ENCODE peak calls at places on chromosomes 3 and 15, in four cellular contexts. K is A549, Z is HepG2, H is GM12878. J is an unnamed sample.

GRCh38 chr3:125693887-125694286 is 98.6 kb upstream of the OSBPL11 start:
- DNase-seq in K (no peak), Z (no peak), H (no peak), J (no peak)

GRCh38 chr3:49785565-49786356 is 581 bp downstream of the IP6K1 start:
- DNase-seq in K (no peak), Z (no peak), H (no peak), J (peak)

GRCh38 chr3:30631237-30631961 is 25.0 kb downstream of the TGFBR2 start:
- DNase-seq in K (no peak), Z (peak), H (no peak), J (no peak)

GRCh38 chr3:105996781-105997180 is 128.0 kb upstream of the CBLB start:
- DNase-seq in K (no peak), Z (no peak), H (no peak), J (no peak)

GRCh38 chr15:31265871-31266711 is 60.5 kb upstream of the KLF13 start:
- DNase-seq in K (no peak), Z (no peak), H (peak), J (no peak)

GRCh38 chr3:4302747-4303146 is 422 bp upstream of the SETMAR start:
- DNase-seq in K (no peak), Z (no peak), H (no peak), J (no peak)

GRCh38 chr3:122875547-122876127 is 80.8 kb downstream of the SLC49A4 start:
- DNase-seq in K (no peak), Z (no peak), H (no peak), J (no peak)

GRCh38 chr15:64068133-64068532 is 21.8 kb upstream of the DAPK2 start:
- DNase-seq in K (no peak), Z (no peak), H (no peak), J (no peak)

GRCh38 chr3:16145176-16145575 is 29.3 kb upstream of the GALNT15 start:
- DNase-seq in K (no peak), Z (no peak), H (no peak), J (no peak)

GRCh38 chr3:77709158-77709557 is 669.3 kb downstream of the ROBO2 start:
- DNase-seq in K (no peak), Z (no peak), H (no peak), J (no peak)

GRCh38 chr3:74651239-74651638 is 36.8 kb upstream of the CNTN3 start:
- DNase-seq in K (no peak), Z (no peak), H (no peak), J (peak)

GRCh38 chr3:56799251-56799882 is 2.4 kb downstream of the ARHGEF3 start:
- DNase-seq in K (peak), Z (peak), H (no peak), J (peak)

GRCh38 chr15:80480171-80480811 is 76.1 kb downstream of the ARNT2 start:
- DNase-seq in K (no peak), Z (peak), H (no peak), J (no peak)

GRCh38 chr3:136955813-136956212 is 2.0 kb upstream of the IL20RB start:
- DNase-seq in K (peak), Z (peak), H (no peak), J (peak)

GRCh38 chr3:187702507-187703033 is at the start of gene RTP2:
- DNase-seq in K (no peak), Z (no peak), H (no peak), J (no peak)

GRCh38 chr3:15958692-15959433 is 161.1 kb upstream of the ANKRD28 start:
- DNase-seq in K (no peak), Z (no peak), H (no peak), J (peak)

GRCh38 chr15:78046796-78047341 is 30.6 kb downstream of the TBC1D2B start:
- DNase-seq in K (no peak), Z (no peak), H (no peak), J (no peak)

GRCh38 chr3:188166471-188166870 is 12.5 kb downstream of the LPP start:
- DNase-seq in K (no peak), Z (no peak), H (no peak), J (no peak)

GRCh38 chr3:5275529-5275928 is 88.0 kb downstream of the EDEM1 start:
- DNase-seq in K (no peak), Z (no peak), H (no peak), J (peak)

GRCh38 chr15:85311647-85312046 is 68.8 kb upstream of the AKAP13 start:
- DNase-seq in K (no peak), Z (no peak), H (no peak), J (no peak)

GRCh38 chr3:171687998-171688397 is 122.3 kb downstream of the PLD1 start:
- DNase-seq in K (no peak), Z (no peak), H (no peak), J (no peak)

DNA sequence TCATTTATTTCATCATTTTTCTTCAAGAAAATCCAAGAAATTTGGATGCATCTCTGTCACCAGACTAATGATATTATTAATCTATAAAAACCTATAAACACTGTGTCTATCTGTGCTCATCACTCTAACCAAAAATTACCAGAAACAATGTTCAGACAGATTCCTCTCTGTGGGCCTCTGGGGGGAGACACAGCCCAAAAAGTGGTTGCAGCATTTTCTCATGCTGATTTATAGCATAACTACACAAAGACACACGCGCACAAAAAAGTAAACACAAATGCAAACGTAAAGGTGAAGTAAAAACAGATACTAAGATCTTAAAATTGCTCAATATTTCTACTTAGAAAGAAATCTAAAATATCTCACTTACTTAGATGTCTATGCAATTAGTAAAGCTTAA is 976.0 kb downstream of the GBE1 start:
- DNase-seq in K (no peak), Z (peak), H (no peak), J (no peak)
- TF ChIP-seq SMC3 in K (no peak), Z (no peak), H (no peak), J (no peak)

GRCh38 chr3:147370316-147370715 is 36.0 kb downstream of the ZIC4 start:
- DNase-seq in K (no peak), Z (no peak), H (no peak), J (no peak)
- TF ChIP-seq SMC3 in K (no peak), Z (no peak), H (no peak), J (no peak)

GRCh38 chr3:110886514-110886913 is 185.1 kb upstream of the NECTIN3 start:
- DNase-seq in K (no peak), Z (no peak), H (no peak), J (no peak)

GRCh38 chr3:110878692-110879091 is 192.9 kb upstream of the NECTIN3 start:
- DNase-seq in K (no peak), Z (no peak), H (no peak), J (no peak)

DNA sequence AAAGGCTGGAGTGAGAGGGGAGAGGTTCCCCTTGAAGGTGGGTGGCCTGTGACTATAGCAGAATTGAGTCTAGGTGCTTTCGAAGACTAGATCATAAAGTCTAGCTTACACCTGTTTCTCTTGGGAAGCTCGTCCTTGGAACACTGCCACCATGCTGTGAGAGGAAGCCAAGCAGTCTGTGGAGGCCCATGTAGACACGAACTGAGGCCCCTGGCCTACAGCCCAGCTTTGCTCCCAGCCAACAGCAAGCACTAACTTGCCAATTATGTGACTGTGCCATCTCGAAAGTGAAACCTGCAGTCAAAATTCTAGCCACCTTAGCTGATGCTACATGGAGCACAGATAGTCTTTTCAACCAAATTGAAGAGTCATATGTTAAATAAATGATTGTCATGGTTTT is 190.5 kb upstream of the NECTIN3 start:
- DNase-seq in K (no peak), Z (peak), H (no peak), J (peak)
- TF ChIP-seq SMC3 in K (no peak), Z (peak), H (no peak), J (no peak)

DNA sequence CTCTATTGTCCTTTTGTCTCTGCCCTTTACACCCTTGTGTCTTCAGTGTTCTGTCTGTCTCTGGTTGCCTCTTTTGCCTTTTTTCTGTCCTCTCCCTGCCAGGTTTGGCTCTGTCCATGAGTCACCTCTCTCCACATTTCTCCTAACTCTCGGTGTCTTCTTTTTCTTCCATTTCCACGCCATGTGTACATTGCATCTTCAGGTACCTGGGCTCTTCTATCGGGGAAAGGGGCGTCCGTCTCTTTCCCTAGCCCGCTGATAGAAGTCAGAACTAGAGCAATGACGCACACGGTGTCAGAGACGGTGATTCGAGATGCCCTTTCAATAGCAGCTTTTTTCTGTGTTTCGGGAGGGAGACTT is 638 bp downstream of the OPA1 start:
- DNase-seq in K (peak), Z (peak), H (no peak), J (peak)
- TF ChIP-seq SMC3 in K (no peak), Z (no peak), H (no peak), J (no peak)